ENCODE peak calls at places on chromosomes 5 and 9, in four cellular contexts. One of them, this sample, is unnamed.

GRCh38 chr5:126884269-126884819 is 107.4 kb downstream of the LMNB1 start:
- DNase-seq in anterior cingulate cortex: no peak
- DNase-seq in DND-41: no peak
- DNase-seq in naive thymus-derived CD8-positive, alpha-beta T cell: no peak
- DNase-seq in this sample: no peak

GRCh38 chr5:76689321-76690026 is 26.5 kb upstream of the F2R start:
- DNase-seq in DND-41: no peak
- DNase-seq in anterior cingulate cortex: no peak
- DNase-seq in naive thymus-derived CD8-positive, alpha-beta T cell: no peak
- DNase-seq in this sample: no peak

GRCh38 chr5:163508753-163509152 is 3.3 kb downstream of the MAT2B start:
- DNase-seq in naive thymus-derived CD8-positive, alpha-beta T cell: no peak
- DNase-seq in anterior cingulate cortex: no peak
- DNase-seq in DND-41: no peak
- DNase-seq in this sample: no peak

GRCh38 chr5:56211298-56211865 is 21.7 kb downstream of the ANKRD55 start:
- DNase-seq in naive thymus-derived CD8-positive, alpha-beta T cell: no peak
- DNase-seq in DND-41: no peak
- DNase-seq in anterior cingulate cortex: no peak
- DNase-seq in this sample: peak

GRCh38 chr9:120715331-120715924 is 1.2 kb upstream of the MEGF9 start:
- DNase-seq in DND-41: no peak
- DNase-seq in anterior cingulate cortex: peak
- DNase-seq in naive thymus-derived CD8-positive, alpha-beta T cell: no peak
- DNase-seq in this sample: no peak

GRCh38 chr9:78871452-78872331 is 574.8 kb downstream of the PSAT1 start:
- DNase-seq in anterior cingulate cortex: no peak
- DNase-seq in DND-41: no peak
- DNase-seq in naive thymus-derived CD8-positive, alpha-beta T cell: no peak
- DNase-seq in this sample: no peak

GRCh38 chr5:163360681-163361080 is 76.7 kb upstream of the CCNG1 start:
- DNase-seq in DND-41: no peak
- DNase-seq in naive thymus-derived CD8-positive, alpha-beta T cell: no peak
- DNase-seq in anterior cingulate cortex: no peak
- DNase-seq in this sample: no peak

GRCh38 chr9:26947736-26948135 is 694 bp upstream of the PLAA start:
- DNase-seq in naive thymus-derived CD8-positive, alpha-beta T cell: no peak
- DNase-seq in DND-41: peak
- DNase-seq in anterior cingulate cortex: no peak
- DNase-seq in this sample: no peak

GRCh38 chr9:127154390-127155191 is 32.2 kb upstream of the ANGPTL2 start:
- DNase-seq in naive thymus-derived CD8-positive, alpha-beta T cell: no peak
- DNase-seq in DND-41: no peak
- DNase-seq in anterior cingulate cortex: peak
- DNase-seq in this sample: no peak

GRCh38 chr9:125747053-125747764 is at the start of gene PBX3:
- DNase-seq in DND-41: peak
- DNase-seq in naive thymus-derived CD8-positive, alpha-beta T cell: peak
- DNase-seq in anterior cingulate cortex: peak
- DNase-seq in this sample: peak

GRCh38 chr5:153953411-153953810 is 85.3 kb downstream of the FAM114A2 start:
- DNase-seq in naive thymus-derived CD8-positive, alpha-beta T cell: no peak
- DNase-seq in DND-41: no peak
- DNase-seq in anterior cingulate cortex: no peak
- DNase-seq in this sample: no peak

GRCh38 chr5:133806847-133807246 is 161.6 kb downstream of the C5orf15 start:
- DNase-seq in anterior cingulate cortex: no peak
- DNase-seq in DND-41: no peak
- DNase-seq in naive thymus-derived CD8-positive, alpha-beta T cell: no peak
- DNase-seq in this sample: no peak

GRCh38 chr9:17148324-17148723 is 13.5 kb downstream of the CNTLN start:
- DNase-seq in anterior cingulate cortex: no peak
- DNase-seq in naive thymus-derived CD8-positive, alpha-beta T cell: no peak
- DNase-seq in DND-41: no peak
- DNase-seq in this sample: no peak

GRCh38 chr9:91724609-91725505 is 225.2 kb downstream of the ROR2 start:
- DNase-seq in anterior cingulate cortex: no peak
- DNase-seq in naive thymus-derived CD8-positive, alpha-beta T cell: no peak
- DNase-seq in DND-41: no peak
- DNase-seq in this sample: peak

GRCh38 chr5:136058972-136059354 is 30.2 kb downstream of the TGFBI start:
- DNase-seq in DND-41: no peak
- DNase-seq in anterior cingulate cortex: no peak
- DNase-seq in naive thymus-derived CD8-positive, alpha-beta T cell: no peak
- DNase-seq in this sample: peak

GRCh38 chr5:141565826-141566575 is 52.8 kb downstream of the DIAPH1 start:
- DNase-seq in anterior cingulate cortex: no peak
- DNase-seq in naive thymus-derived CD8-positive, alpha-beta T cell: no peak
- DNase-seq in DND-41: no peak
- DNase-seq in this sample: no peak

GRCh38 chr5:56900395-56900794 is 9.0 kb upstream of the SETD9 start:
- DNase-seq in DND-41: no peak
- DNase-seq in anterior cingulate cortex: no peak
- DNase-seq in naive thymus-derived CD8-positive, alpha-beta T cell: no peak
- DNase-seq in this sample: no peak

GRCh38 chr9:110351009-110351467 is 13.4 kb upstream of the TXNDC8 start:
- DNase-seq in naive thymus-derived CD8-positive, alpha-beta T cell: no peak
- DNase-seq in anterior cingulate cortex: peak
- DNase-seq in DND-41: no peak
- DNase-seq in this sample: no peak

GRCh38 chr5:33854733-33855151 is 37.0 kb downstream of the ADAMTS12 start:
- DNase-seq in anterior cingulate cortex: no peak
- DNase-seq in naive thymus-derived CD8-positive, alpha-beta T cell: no peak
- DNase-seq in DND-41: no peak
- DNase-seq in this sample: no peak

GRCh38 chr5:107542428-107542827 is 128.3 kb downstream of the EFNA5 start:
- DNase-seq in anterior cingulate cortex: no peak
- DNase-seq in DND-41: no peak
- DNase-seq in naive thymus-derived CD8-positive, alpha-beta T cell: no peak
- DNase-seq in this sample: no peak

This sample was measured in upper lobe of left lung.